ENCODE peak calls at places on chromosomes 3 and 15, in four cellular contexts. C, R, V and H are unnamed samples.

GRCh38 chr3:10483364-10483675 is 22.1 kb downstream of the ATP2B2 start:
- DNase-seq in V (no peak), C (no peak), R (no peak), H (no peak)

GRCh38 chr3:90007786-90008499 is 900.5 kb downstream of the EPHA3 start:
- DNase-seq in V (no peak), C (no peak), R (peak; percentile 68), H (no peak)

GRCh38 chr15:76391309-76391708 is 54.7 kb downstream of the ISL2 start:
- DNase-seq in V (no peak), R (peak; percentile 9), C (no peak), H (no peak)

GRCh38 chr3:138426211-138426610 is 8.2 kb upstream of the ESYT3 start:
- DNase-seq in R (peak; percentile 74), C (no peak), V (no peak), H (no peak)

GRCh38 chr3:49841126-49841525 is 15.2 kb downstream of the TRAIP start:
- DNase-seq in V (no peak), C (no peak), R (peak; percentile 12), H (no peak)

GRCh38 chr3:196519738-196520122 is 4.6 kb upstream of the SMCO1 start:
- DNase-seq in C (peak; percentile 45), V (no peak), R (no peak), H (no peak)

GRCh38 chr3:192026656-192027055 is 565.7 kb downstream of the PYDC2 start:
- DNase-seq in R (no peak), V (no peak), C (no peak), H (no peak)

GRCh38 chr3:11335056-11335608 is 62.9 kb downstream of the ATG7 start:
- DNase-seq in C (no peak), R (peak; percentile 90), V (no peak), H (no peak)

GRCh38 chr15:82935382-82935781 is 17.1 kb downstream of the HOMER2 start:
- DNase-seq in V (no peak), C (no peak), R (no peak), H (no peak)

GRCh38 chr3:54939591-54940300 is 11.9 kb upstream of the LRTM1 start:
- DNase-seq in R (no peak), V (no peak), C (no peak), H (no peak)

GRCh38 chr15:67421105-67421504 is 99.8 kb upstream of the C15orf61 start:
- DNase-seq in V (no peak), C (no peak), R (no peak), H (no peak)

GRCh38 chr15:39409876-39410505 is 170.9 kb upstream of the THBS1 start:
- DNase-seq in R (no peak), V (no peak), C (no peak), H (no peak)

GRCh38 chr3:12996181-12996506 is 77.1 kb downstream of the IQSEC1 start:
- DNase-seq in R (no peak), V (no peak), C (no peak), H (no peak)

GRCh38 chr3:177944228-177944661 is 592.0 kb upstream of the KCNMB2 start:
- DNase-seq in R (no peak), C (no peak), V (no peak), H (no peak)

GRCh38 chr3:39011191-39011736 is 40.5 kb downstream of the SCN11A start:
- DNase-seq in V (no peak), R (no peak), C (no peak), H (no peak)

GRCh38 chr3:23607184-23607847 is 198.4 kb upstream of the UBE2E1 start:
- DNase-seq in V (no peak), R (peak; percentile 43), C (no peak), H (no peak)

GRCh38 chr3:170730071-170730812 is 139.8 kb downstream of the RPL22L1 start:
- DNase-seq in C (no peak), R (no peak), V (no peak), H (no peak)

GRCh38 chr3:190013943-190014924 is 106.5 kb downstream of the P3H2 start:
- DNase-seq in R (no peak), C (no peak), V (no peak), H (no peak)

GRCh38 chr15:70875001-70875782 is 17.0 kb downstream of the THAP10 start:
- DNase-seq in C (no peak), R (peak; percentile 82), V (no peak), H (no peak)

GRCh38 chr3:194870394-194871110 is 184.9 kb downstream of the FAM43A start:
- DNase-seq in V (no peak), C (no peak), R (no peak), H (no peak)

GRCh38 chr15:25401511-25401910 is 37.3 kb downstream of the UBE3A start:
- DNase-seq in V (no peak), C (no peak), R (no peak), H (no peak)

GRCh38 chr15:84883433-84883832 is 1.0 kb upstream of the SLC28A1 start:
- DNase-seq in R (no peak), V (no peak), C (no peak), H (no peak)

GRCh38 chr3:90132220-90132619 is 1024.8 kb downstream of the EPHA3 start:
- DNase-seq in C (no peak), V (no peak), R (no peak), H (no peak)

GRCh38 chr15:92813440-92813839 is 86.7 kb upstream of the CHD2 start:
- DNase-seq in C (no peak), R (no peak), V (no peak), H (no peak)

GRCh38 chr3:61924991-61925390 is 363.6 kb downstream of the PTPRG start:
- DNase-seq in R (no peak), V (no peak), C (no peak), H (no peak)

GRCh38 chr3:149395107-149396089 is 17.9 kb upstream of the TM4SF1 start:
- DNase-seq in R (peak; percentile 76), V (no peak), C (no peak), H (no peak)

GRCh38 chr3:11349466-11349865 is 77.3 kb downstream of the ATG7 start:
- DNase-seq in R (peak; percentile 25), V (no peak), C (no peak), H (no peak)

GRCh38 chr3:137035631-137036030 is 77.8 kb downstream of the IL20RB start:
- DNase-seq in V (no peak), R (peak; percentile 19), C (no peak), H (no peak)

GRCh38 chr3:110456438-110457138 is 615.0 kb upstream of the NECTIN3 start:
- DNase-seq in V (no peak), R (no peak), C (no peak), H (no peak)

GRCh38 chr15:98397411-98397810 is 250.9 kb upstream of the IGF1R start:
- DNase-seq in V (no peak), R (no peak), C (no peak), H (no peak)